ENCODE peak calls at places on chromosome 12, in eight cellular contexts. K, G, C, S, N, D, I and U are unnamed samples.

GRCh38 chr12:55720071-55720564 is at the start of gene RDH5:
- DNase-seq in D (no peak), C (no peak), G (no peak), I (no peak), N (no peak), K (no peak), S (peak), U (peak)

GRCh38 chr12:67366530-67367196 is 97.5 kb downstream of the CAND1 start:
- DNase-seq in S (no peak), I (no peak), D (no peak), G (no peak), K (no peak), C (no peak), N (no peak), U (no peak)

GRCh38 chr12:80846930-80847329 is 90.8 kb downstream of the LIN7A start:
- DNase-seq in C (no peak), K (no peak), S (no peak), I (no peak), D (no peak), N (no peak), G (no peak), U (no peak)

GRCh38 chr12:16962889-16963288 is 356.9 kb upstream of the LMO3 start:
- DNase-seq in G (no peak), D (no peak), N (no peak), I (no peak), C (no peak), S (no peak), K (no peak), U (no peak)

GRCh38 chr12:50647479-50647878 is 116.4 kb upstream of the ATF1 start:
- DNase-seq in S (no peak), I (no peak), G (no peak), K (no peak), D (no peak), N (no peak), C (no peak), U (no peak)

GRCh38 chr12:125267114-125267513 is 201.9 kb downstream of the AACS start:
- DNase-seq in C (no peak), N (no peak), S (no peak), K (no peak), G (no peak), I (no peak), D (no peak), U (no peak)

GRCh38 chr12:94134226-94134795 is 14.1 kb upstream of the PLXNC1 start:
- DNase-seq in I (peak), C (no peak), G (no peak), S (no peak), K (peak), N (no peak), D (no peak), U (no peak)

GRCh38 chr12:116390656-116391335 is 113.3 kb upstream of the MED13L start:
- DNase-seq in S (no peak), D (no peak), K (no peak), G (no peak), I (no peak), N (no peak), C (no peak), U (peak)

GRCh38 chr12:99154264-99154982 is 493.1 kb upstream of the GARIN6 start:
- DNase-seq in N (no peak), C (no peak), G (peak), D (no peak), K (no peak), S (no peak), I (no peak), U (no peak)

GRCh38 chr12:98698603-98699463 is 53.7 kb downstream of the APAF1 start:
- DNase-seq in K (peak), I (peak), N (no peak), S (peak), C (peak), G (peak), D (no peak), U (peak)

GRCh38 chr12:62865860-62866407 is 69.0 kb downstream of the PPM1H start:
- DNase-seq in N (no peak), I (no peak), C (no peak), D (no peak), S (no peak), G (no peak), K (peak), U (no peak)

GRCh38 chr12:75874456-75874855 is 157.1 kb downstream of the PHLDA1 start:
- DNase-seq in D (no peak), N (no peak), C (no peak), I (no peak), S (no peak), K (no peak), G (no peak), U (no peak)

GRCh38 chr12:113684053-113684907 is 212.6 kb upstream of the LHX5 start:
- DNase-seq in G (no peak), K (no peak), C (no peak), D (no peak), S (no peak), N (no peak), I (no peak), U (no peak)

GRCh38 chr12:992647-993046 is 1.6 kb downstream of the ERC1 start:
- DNase-seq in G (no peak), C (no peak), K (no peak), N (no peak), S (no peak), D (no peak), I (no peak), U (no peak)

GRCh38 chr12:124919646-124920352 is 5.3 kb upstream of the UBC start:
- DNase-seq in S (no peak), K (no peak), I (no peak), G (no peak), N (no peak), D (no peak), C (no peak), U (no peak)

GRCh38 chr12:84874125-84874824 is 38.3 kb downstream of the SLC6A15 start:
- DNase-seq in G (no peak), N (no peak), K (peak), D (no peak), S (no peak), I (peak), C (no peak), U (no peak)

GRCh38 chr12:131443019-131444000 is 267.6 kb upstream of the SFSWAP start:
- DNase-seq in I (no peak), N (no peak), D (no peak), K (no peak), C (no peak), S (no peak), G (no peak), U (peak)

GRCh38 chr12:122072031-122072970 is 6.3 kb upstream of the MLXIP start:
- DNase-seq in I (peak), G (no peak), C (peak), N (no peak), S (no peak), D (no peak), K (peak), U (peak)

GRCh38 chr12:47744005-47744651 is 14.6 kb downstream of the RAPGEF3 start:
- DNase-seq in D (no peak), G (peak), N (no peak), K (peak), I (no peak), C (no peak), S (peak), U (peak)

GRCh38 chr12:109286252-109286651 is 22.8 kb downstream of the FOXN4 start:
- DNase-seq in G (no peak), K (no peak), S (no peak), N (no peak), I (no peak), C (no peak), D (no peak), U (no peak)

GRCh38 chr12:25071366-25071765 is 122.5 kb upstream of the BCAT1 start:
- DNase-seq in S (no peak), D (no peak), K (no peak), N (no peak), I (no peak), G (no peak), C (no peak), U (no peak)

GRCh38 chr12:47816646-47817271 is 2.9 kb downstream of the HDAC7 start:
- DNase-seq in G (no peak), S (no peak), D (no peak), K (no peak), C (peak), I (no peak), N (peak), U (no peak)

GRCh38 chr12:91203610-91204009 is 21.0 kb upstream of the DCN start:
- DNase-seq in D (no peak), G (no peak), S (no peak), I (no peak), C (no peak), N (no peak), K (no peak), U (no peak)
- TF ChIP-seq CTCF in D (no peak), G (no peak), S (no peak), I (no peak), C (no peak), N (no peak), K (no peak), U (no peak)

DNA sequence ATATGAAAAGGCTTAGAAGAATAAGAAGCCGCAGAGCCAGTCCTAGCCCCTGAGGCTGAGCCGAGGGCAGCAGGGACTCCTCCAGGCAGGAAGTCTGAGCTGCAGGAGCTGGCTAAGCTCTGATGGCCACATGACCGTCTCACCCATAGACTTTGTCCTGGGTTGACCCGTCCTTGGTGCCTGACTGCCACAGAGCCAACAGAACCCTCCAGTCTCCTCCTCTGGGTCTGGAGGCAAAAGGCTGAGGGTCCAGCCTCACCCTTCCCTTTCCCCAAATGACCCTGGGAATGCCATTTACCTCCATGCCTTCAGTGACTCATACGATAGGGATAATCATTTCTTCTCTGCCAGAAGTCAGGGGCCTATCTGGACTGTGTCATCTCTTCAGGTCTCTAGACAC is 1.5 kb downstream of the KRT71 start:
- DNase-seq in K (no peak), D (no peak), N (no peak), C (no peak), G (no peak), I (no peak), S (no peak), U (no peak)
- H3K27ac ChIP-seq in K (no peak), D (no peak), N (no peak), C (no peak), G (no peak), I (no peak), S (no peak), U (no peak)

DNA sequence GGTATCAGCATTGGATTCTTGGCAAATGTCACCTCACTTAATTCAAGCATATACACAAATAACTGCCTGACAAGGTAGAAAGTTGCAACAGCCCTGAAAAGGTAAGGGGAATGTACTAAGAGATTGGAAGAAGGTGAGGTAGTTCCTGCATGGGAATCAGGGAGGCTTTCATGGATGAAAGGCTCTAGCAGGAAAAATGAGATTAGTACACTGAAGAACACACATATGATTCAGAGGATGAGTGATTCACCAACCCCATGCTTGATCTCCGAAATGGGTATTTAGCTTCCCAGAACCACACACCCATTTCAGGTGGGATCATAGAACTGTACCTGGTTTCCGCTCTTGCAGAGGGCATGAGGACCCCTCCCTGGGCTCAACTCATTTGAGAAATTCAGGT is 65.8 kb downstream of the PAH start:
- DNase-seq in C (no peak), N (no peak), I (no peak), D (no peak), S (no peak), K (no peak), G (no peak), U (no peak)
- TF ChIP-seq EP300 in C (no peak), N (no peak), I (no peak), D (no peak), S (no peak), K (no peak), G (no peak), U (no peak)

GRCh38 chr12:58919271-58920101 is 818 bp downstream of the LRIG3 start:
- DNase-seq in S (peak), N (no peak), D (peak), G (no peak), C (peak), K (peak), I (peak), U (no peak)

GRCh38 chr12:58920956-58921861 is 905 bp upstream of the LRIG3 start:
- DNase-seq in S (peak), C (no peak), N (no peak), K (no peak), D (no peak), G (no peak), I (no peak), U (no peak)

GRCh38 chr12:58917699-58918334 is 2.5 kb downstream of the LRIG3 start:
- DNase-seq in D (no peak), K (no peak), N (no peak), C (no peak), S (no peak), G (no peak), I (no peak), U (no peak)

GRCh38 chr12:58918475-58918874 is 1.8 kb downstream of the LRIG3 start:
- DNase-seq in I (no peak), N (no peak), K (no peak), S (no peak), G (no peak), D (no peak), C (no peak), U (no peak)

GRCh38 chr12:58920102-58920955 is at the start of gene LRIG3:
- DNase-seq in D (peak), S (peak), C (peak), I (peak), N (peak), K (peak), G (peak), U (peak)
- TF ChIP-seq CTCF in D (no peak), S (peak), C (no peak), I (peak), N (no peak), K (no peak), G (peak), U (no peak)

GRCh38 chr12:5433840-5434646 is 2.1 kb downstream of the NTF3 start:
- DNase-seq in C (no peak), S (no peak), I (no peak), G (no peak), D (no peak), N (no peak), K (no peak), U (no peak)
- H3K27ac ChIP-seq in C (peak), S (no peak), I (no peak), G (no peak), D (no peak), N (no peak), K (no peak), U (no peak)

GRCh38 chr12:12399161-12399560 is 42.3 kb downstream of the BORCS5 start:
- DNase-seq in G (no peak), I (no peak), N (no peak), S (no peak), K (no peak), D (no peak), C (no peak), U (no peak)
- TF ChIP-seq EP300 in G (no peak), I (no peak), N (no peak), S (no peak), K (no peak), D (no peak), C (no peak), U (no peak)

DNA sequence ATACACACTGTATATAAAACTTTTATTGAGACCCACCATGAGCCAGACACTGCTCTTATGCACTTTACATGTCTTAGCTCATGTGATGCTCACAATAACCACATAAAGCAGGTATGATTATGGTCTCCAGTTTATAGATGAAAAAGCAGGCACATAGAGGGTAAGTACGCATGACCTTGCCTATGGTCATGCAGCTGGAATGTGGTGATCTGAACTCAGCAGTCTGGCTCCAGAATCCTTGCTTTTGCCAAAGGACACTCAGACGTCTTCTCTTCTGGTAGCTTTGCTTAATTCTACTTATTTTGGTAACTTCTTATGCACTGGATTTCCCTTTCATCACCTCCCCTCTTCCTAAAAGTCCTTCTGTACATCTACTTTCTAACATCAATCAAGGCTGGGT is 103.3 kb upstream of the CRY1 start:
- DNase-seq in I (no peak), N (no peak), D (no peak), C (no peak), G (no peak), S (no peak), K (no peak), U (no peak)
- TF ChIP-seq CTCF in I (no peak), N (no peak), D (no peak), C (no peak), G (no peak), S (no peak), K (no peak), U (no peak)

DNA sequence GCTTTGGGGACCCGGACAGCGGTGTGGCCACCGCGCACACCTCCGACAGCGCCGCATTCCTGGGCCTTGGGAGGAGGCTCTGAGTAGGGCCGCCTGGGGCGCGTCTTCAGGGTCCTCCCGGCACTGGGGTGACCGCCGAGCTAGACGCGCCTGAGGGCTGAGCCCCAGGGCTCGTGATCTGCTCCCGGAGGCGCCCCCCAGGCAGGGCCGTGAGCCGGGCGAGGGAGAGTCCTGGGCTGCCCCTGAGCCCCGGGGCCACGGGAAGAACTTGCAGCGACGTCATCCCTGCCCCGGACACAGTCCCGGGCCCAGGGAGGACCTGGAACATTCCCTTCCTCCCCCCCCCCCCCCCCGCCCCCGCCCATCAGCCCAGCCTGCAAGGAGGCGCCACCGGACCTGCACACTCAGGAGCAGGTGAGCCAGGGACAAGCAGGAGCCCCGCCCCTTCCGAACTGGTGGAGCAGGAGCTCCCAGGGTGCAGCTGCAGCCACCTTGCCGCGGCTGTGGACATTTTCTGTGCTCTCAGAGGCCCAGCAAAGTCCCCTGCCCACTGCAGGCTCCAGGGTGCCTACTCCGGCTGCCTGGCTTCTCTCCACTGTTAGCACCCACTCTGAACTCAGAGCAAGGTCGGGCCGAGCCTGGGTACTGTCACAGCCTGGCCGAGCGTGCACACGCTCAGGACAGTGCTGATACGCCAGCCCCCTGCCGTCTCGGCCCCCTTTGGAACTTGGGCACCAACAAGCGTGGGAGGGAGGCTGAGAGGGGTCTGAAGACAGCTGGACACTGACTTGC is 50.7 kb downstream of the A2M start:
- DNase-seq in S (peak), I (peak), N (peak), C (peak), K (peak), D (peak), G (peak), U (peak)
- H3K27ac ChIP-seq in S (peak), I (peak), N (peak), C (peak), K (peak), D (peak), G (peak), U (peak)

DNA sequence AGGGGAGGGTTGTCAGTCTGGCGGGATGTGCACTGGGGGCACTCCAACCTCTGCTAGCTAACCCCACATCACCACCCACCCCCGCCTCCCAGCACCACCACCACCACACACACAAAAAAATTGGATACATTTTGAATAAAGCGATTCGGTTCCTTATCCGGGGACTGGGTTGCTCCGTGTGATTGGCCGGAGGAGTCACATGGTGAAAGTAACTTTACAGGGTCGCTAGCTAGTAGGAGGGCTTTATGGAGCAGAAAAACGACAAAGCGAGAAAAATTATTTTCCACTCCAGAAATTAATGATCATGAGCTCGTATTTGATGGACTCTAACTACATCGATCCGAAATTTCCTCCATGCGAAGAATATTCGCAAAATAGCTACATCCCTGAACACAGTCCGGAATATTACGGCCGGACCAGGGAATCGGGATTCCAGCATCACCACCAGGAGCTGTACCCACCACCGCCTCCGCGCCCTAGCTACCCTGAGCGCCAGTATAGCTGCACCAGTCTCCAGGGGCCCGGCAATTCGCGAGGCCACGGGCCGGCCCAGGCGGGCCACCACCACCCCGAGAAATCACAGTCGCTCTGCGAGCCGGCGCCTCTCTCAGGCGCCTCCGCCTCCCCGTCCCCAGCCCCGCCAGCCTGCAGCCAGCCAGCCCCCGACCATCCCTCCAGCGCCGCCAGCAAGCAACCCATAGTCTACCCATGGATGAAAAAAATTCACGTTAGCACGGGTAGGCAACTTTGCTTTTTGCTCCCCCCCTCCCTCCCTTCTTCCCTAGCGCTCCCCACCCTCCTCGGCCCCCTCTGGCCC is at the start of gene HOXC4:
- DNase-seq in G (no peak), I (no peak), C (peak), D (no peak), N (peak), S (peak), K (peak), U (peak)
- TF ChIP-seq EP300 in G (no peak), I (no peak), C (no peak), D (no peak), N (no peak), S (no peak), K (no peak), U (no peak)

DNA sequence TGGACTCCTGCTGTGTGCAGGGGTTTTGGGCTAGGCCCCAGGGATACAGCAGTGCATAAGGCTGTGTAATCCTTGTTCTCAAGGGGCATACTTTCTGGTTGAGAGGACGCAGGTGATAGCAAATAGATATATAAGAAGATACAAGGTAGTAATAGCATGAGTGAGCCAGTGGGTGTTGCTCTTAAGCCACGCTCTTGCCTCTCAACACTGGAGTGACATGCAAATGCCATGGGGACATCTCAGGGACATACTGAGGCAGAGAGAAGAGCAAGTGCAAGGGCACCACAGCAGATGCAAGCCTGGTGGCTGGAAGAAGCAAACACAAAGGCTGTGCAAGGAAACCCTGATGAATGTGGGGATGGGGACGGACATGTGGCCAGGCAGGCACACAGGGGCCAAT is 223.3 kb downstream of the CHST11 start:
- DNase-seq in K (no peak), S (no peak), D (no peak), N (no peak), G (no peak), I (no peak), C (no peak), U (no peak)
- TF ChIP-seq CTCF in K (peak), S (no peak), D (no peak), N (no peak), G (peak), I (no peak), C (no peak), U (no peak)